ENCODE peak calls at places on chromosomes 7 and 10, in nine cellular contexts. A is A549, Z is spleen, V is lower lobe of right lung, W is right atrium auricular region, Y is cardiac muscle cell, U is ovary, C is AG04450, R is transverse colon. X is an unnamed sample.
A peak's percentile ranks its signal among the peaks of the same experiment; 100 is the strongest.

GRCh38 chr10:77269163-77269562 is 368.4 kb downstream of the KCNMA1 start:
- DNase-seq in U (no peak), V (no peak), Z (no peak), R (no peak), W (no peak), C (no peak), Y (no peak), A (no peak), X (no peak)

GRCh38 chr10:108411181-108411580 is 1246.7 kb upstream of the SORCS1 start:
- DNase-seq in Y (no peak), W (no peak), R (no peak), V (no peak), U (no peak), A (no peak), Z (no peak), C (no peak), X (no peak)

GRCh38 chr7:55573526-55573925 is 1.2 kb upstream of the VOPP1 start:
- DNase-seq in C (no peak), Y (peak; percentile 10), V (no peak), A (no peak), U (no peak), R (no peak), W (no peak), Z (no peak), X (no peak)

GRCh38 chr7:95905165-95905564 is 132.8 kb downstream of the DYNC1I1 start:
- DNase-seq in R (no peak), Z (no peak), A (no peak), W (no peak), C (no peak), V (no peak), U (no peak), Y (peak; percentile 2), X (no peak)

GRCh38 chr7:50251765-50252164 is 52.8 kb upstream of the IKZF1 start:
- DNase-seq in A (no peak), C (no peak), Z (no peak), W (no peak), V (no peak), R (no peak), Y (no peak), U (no peak), X (no peak)

GRCh38 chr7:362416-363096 is 72.6 kb downstream of the FOXL3 start:
- DNase-seq in V (peak; percentile 52), W (no peak), Z (peak; percentile 82), Y (peak; percentile 59), A (no peak), R (peak; percentile 39), C (no peak), U (no peak), X (no peak)

GRCh38 chr7:37113661-37114355 is 334.9 kb downstream of the ELMO1 start:
- DNase-seq in A (no peak), Y (no peak), W (no peak), Z (no peak), R (no peak), U (no peak), V (no peak), C (no peak), X (no peak)

GRCh38 chr10:63217120-63217605 is 84.0 kb downstream of the NRBF2 start:
- DNase-seq in Y (peak; percentile 69), C (no peak), V (no peak), W (no peak), A (peak; percentile 39), Z (no peak), U (no peak), R (no peak), X (peak; percentile 41)

GRCh38 chr10:103923502-103923901 is 5.5 kb upstream of the STN1 start:
- DNase-seq in Z (no peak), R (no peak), V (no peak), A (no peak), C (no peak), U (no peak), Y (no peak), W (no peak), X (no peak)

GRCh38 chr7:55887786-55888185 is 530 bp downstream of the ZNF713 start:
- DNase-seq in Z (no peak), A (no peak), C (no peak), Y (no peak), R (no peak), V (no peak), W (no peak), U (no peak), X (no peak)

GRCh38 chr10:100998183-100998990 is 1.2 kb upstream of the LZTS2 start:
- DNase-seq in R (peak; percentile 90), V (peak; percentile 88), W (peak; percentile 80), Z (peak; percentile 92), U (peak; percentile 86), A (peak; percentile 90), C (no peak), Y (peak; percentile 89), X (peak; percentile 94)

GRCh38 chr10:114103286-114103685 is 59.6 kb downstream of the ADRB1 start:
- DNase-seq in Y (peak; percentile 78), A (peak; percentile 74), W (no peak), Z (no peak), U (no peak), V (no peak), R (no peak), C (peak; percentile 11), X (peak; percentile 77)

GRCh38 chr7:68381731-68382130 is 1216.5 kb upstream of the AUTS2 start:
- DNase-seq in W (no peak), U (no peak), A (no peak), R (no peak), V (no peak), Z (no peak), C (no peak), Y (no peak), X (no peak)

GRCh38 chr7:68384581-68384980 is 1213.7 kb upstream of the AUTS2 start:
- DNase-seq in C (no peak), A (no peak), Y (no peak), R (no peak), Z (no peak), W (no peak), V (no peak), U (no peak), X (no peak)
- TF ChIP-seq CTCF in C (no peak), A (no peak), Y (no peak), R (no peak), Z (no peak), W (no peak), V (no peak), U (no peak), X (no peak)

GRCh38 chr10:79241629-79241989 is 105.7 kb upstream of the PPIF start:
- DNase-seq in A (no peak), Y (no peak), Z (no peak), U (no peak), C (no peak), R (no peak), W (no peak), V (no peak), X (no peak)

GRCh38 chr10:79238606-79239005 is 108.7 kb upstream of the PPIF start:
- DNase-seq in W (no peak), U (no peak), R (no peak), C (no peak), Z (no peak), V (no peak), A (no peak), Y (no peak), X (no peak)

GRCh38 chr10:79237801-79238520 is 109.3 kb upstream of the PPIF start:
- DNase-seq in Y (no peak), Z (no peak), W (no peak), R (no peak), C (no peak), U (no peak), V (no peak), A (no peak), X (peak; percentile 64)

GRCh38 chr10:79239930-79240713 is 107.1 kb upstream of the PPIF start:
- DNase-seq in Z (no peak), Y (no peak), A (no peak), R (no peak), V (peak; percentile 67), W (no peak), U (no peak), C (no peak), X (no peak)

DNA sequence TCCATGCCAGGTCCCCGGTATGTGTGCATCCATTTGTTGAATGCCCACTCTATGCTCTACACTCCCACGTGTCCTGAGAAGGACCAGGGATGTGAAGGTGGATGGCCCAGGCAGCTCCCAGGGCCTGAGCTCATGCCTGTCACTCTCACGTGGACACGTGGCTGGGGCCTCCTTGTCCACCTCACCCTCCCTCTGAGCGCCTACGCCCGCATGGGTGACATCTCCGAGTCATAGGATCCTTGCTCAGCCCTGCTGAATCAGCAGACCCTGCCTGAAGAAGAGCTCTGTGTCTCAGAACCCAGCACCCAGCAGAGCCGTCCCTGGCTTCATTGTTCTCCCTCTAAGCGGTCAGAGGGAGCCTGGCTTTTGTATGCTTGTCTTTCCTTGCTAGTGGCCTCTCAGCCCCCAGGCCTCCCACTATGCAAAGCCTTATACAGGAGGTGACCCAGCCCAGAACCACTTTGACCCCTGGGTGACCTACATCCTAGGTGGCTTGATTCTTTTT is 107.9 kb upstream of the PPIF start:
- DNase-seq in V (peak; percentile 86), A (no peak), Y (no peak), Z (peak; percentile 83), R (no peak), C (no peak), U (peak; percentile 46), W (peak; percentile 77), X (no peak)
- H3K27ac ChIP-seq in V (peak overlapping the region; percentile 73), A (peak overlapping the region; percentile 1), Y (peak overlapping the region; percentile 85), Z (no peak overlapping the region), R (peak overlapping the region; percentile 70), C (peak overlapping the region; percentile 47), U (no peak overlapping the region), W (peak overlapping the region; percentile 6), X (peak overlapping the region; percentile 87)

GRCh38 chr10:15182541-15183207 is 14.2 kb upstream of the NMT2 start:
- DNase-seq in V (no peak), R (no peak), Z (no peak), Y (peak; percentile 82), W (no peak), C (no peak), A (no peak), U (no peak), X (no peak)
- TF ChIP-seq CTCF in V (no peak), R (no peak), Z (no peak), Y (no peak), W (no peak), C (no peak), A (no peak), U (no peak), X (no peak)

GRCh38 chr7:33128990-33129805 is at the start of gene BBS9:
- DNase-seq in Y (peak; percentile 98), U (peak; percentile 95), A (peak; percentile 92), R (peak; percentile 95), Z (peak; percentile 98), C (peak; percentile 79), V (peak; percentile 95), W (peak; percentile 94), X (peak; percentile 93)

GRCh38 chr7:33129806-33130153 is 416 bp downstream of the BBS9 start:
- DNase-seq in W (no peak), C (no peak), U (no peak), Y (no peak), A (peak; percentile 19), R (no peak), Z (no peak), V (no peak), X (peak; percentile 20)

GRCh38 chr7:33127085-33127484 is 2.3 kb upstream of the BBS9 start:
- DNase-seq in C (no peak), W (no peak), U (no peak), R (no peak), A (no peak), Y (no peak), Z (no peak), V (no peak), X (no peak)

GRCh38 chr7:33130184-33130583 is 820 bp downstream of the BBS9 start:
- DNase-seq in Y (peak; percentile 14), A (peak; percentile 12), V (no peak), R (no peak), C (no peak), Z (no peak), U (no peak), W (no peak), X (no peak)

GRCh38 chr7:33128631-33128989 is 754 bp upstream of the BBS9 start:
- DNase-seq in U (no peak), Y (no peak), C (no peak), V (no peak), Z (no peak), W (no peak), R (no peak), A (no peak), X (no peak)
- H3K27ac ChIP-seq in U (peak overlapping the region; percentile 49), Y (peak overlapping the region; percentile 50), C (no peak overlapping the region), V (peak overlapping the region; percentile 76), Z (peak overlapping the region; percentile 93), W (peak overlapping the region; percentile 83), R (peak overlapping the region; percentile 82), A (peak overlapping the region; percentile 97), X (peak overlapping the region; percentile 86)

X was measured in RWPE1.